ENCODE peak calls at places on chromosomes 7 and 10, in nine cellular contexts. J is GM23338, T is kidney, K is choroid plexus epithelial cell, R is IMR-90, D is cardiac fibroblast, N is hepatocyte, O is prostate gland, Y is OCI-LY7. B is an unnamed sample.

GRCh38 chr10:5479481-5480161 is 19.7 kb downstream of the CALML5 start:
- DNase-seq in T (no peak), R (no peak), D (no peak), J (no peak), K (no peak), Y (peak), N (no peak), O (no peak), B (no peak)

GRCh38 chr7:111439977-111440376 is 122.3 kb downstream of the IMMP2L start:
- DNase-seq in N (no peak), O (no peak), T (no peak), Y (no peak), R (peak), K (peak), D (no peak), J (no peak), B (no peak)

GRCh38 chr7:19117081-19117869 is at the start of gene TWIST1:
- DNase-seq in K (peak), Y (no peak), D (peak), R (peak), T (peak), O (no peak), N (peak), J (peak), B (peak)

GRCh38 chr10:101561068-101561915 is 26.8 kb downstream of the POLL start:
- DNase-seq in D (no peak), J (no peak), R (no peak), Y (no peak), O (no peak), N (no peak), K (no peak), T (peak), B (no peak)

GRCh38 chr10:60549686-60550085 is 160.0 kb upstream of the ANK3 start:
- DNase-seq in K (peak), Y (peak), T (no peak), R (no peak), J (peak), O (no peak), N (peak), D (peak), B (no peak)

GRCh38 chr7:68063171-68063570 is 1066.5 kb downstream of the TYW1 start:
- DNase-seq in K (no peak), Y (no peak), O (no peak), R (no peak), N (peak), D (no peak), T (no peak), J (peak), B (no peak)

GRCh38 chr7:136146925-136147324 is 169.8 kb upstream of the MTPN start:
- DNase-seq in Y (peak), K (no peak), O (no peak), R (no peak), D (no peak), T (no peak), N (no peak), J (no peak), B (no peak)

GRCh38 chr7:4634166-4634565 is 47.9 kb upstream of the FOXK1 start:
- DNase-seq in N (no peak), T (peak), Y (no peak), O (no peak), J (no peak), K (peak), D (peak), R (no peak), B (no peak)

GRCh38 chr7:150971242-150972048 is 6.7 kb downstream of the KCNH2 start:
- DNase-seq in O (no peak), N (no peak), T (no peak), D (no peak), J (no peak), K (peak), Y (peak), R (no peak), B (no peak)

GRCh38 chr10:11448545-11449244 is 162.8 kb downstream of the USP6NL start:
- DNase-seq in K (no peak), N (no peak), J (no peak), R (no peak), Y (peak), D (no peak), T (no peak), O (no peak), B (no peak)

GRCh38 chr7:137130751-137131158 is 212.8 kb downstream of the PTN start:
- DNase-seq in Y (no peak), O (no peak), N (no peak), J (peak), T (no peak), R (peak), K (peak), D (peak), B (no peak)

GRCh38 chr7:134365341-134366054 is 48.8 kb upstream of the SLC35B4 start:
- DNase-seq in N (peak), T (no peak), Y (no peak), R (peak), O (no peak), J (no peak), K (peak), D (peak), B (peak)

GRCh38 chr7:107147464-107148214 is 21.2 kb upstream of the HBP1 start:
- DNase-seq in D (peak), Y (peak), K (peak), N (peak), O (no peak), R (peak), J (peak), T (no peak), B (no peak)

GRCh38 chr10:123573236-123574147 is 92.7 kb upstream of the GPR26 start:
- DNase-seq in O (peak), Y (peak), R (no peak), J (peak), K (peak), T (no peak), N (peak), D (peak), B (no peak)

GRCh38 chr10:122768033-122768745 is 68.5 kb upstream of the C10orf120 start:
- DNase-seq in R (no peak), N (no peak), O (no peak), J (no peak), K (no peak), T (no peak), D (no peak), Y (no peak), B (no peak)

GRCh38 chr10:9613338-9613737 is 1404.3 kb upstream of the CELF2 start:
- DNase-seq in N (no peak), T (no peak), Y (no peak), D (peak), O (no peak), R (peak), K (peak), J (no peak), B (no peak)

GRCh38 chr7:17690030-17690429 is 250.3 kb downstream of the SNX13 start:
- DNase-seq in K (peak), D (peak), O (no peak), T (no peak), R (peak), N (no peak), Y (no peak), J (no peak), B (peak)

GRCh38 chr10:95728535-95728934 is 27.4 kb upstream of the ENTPD1 start:
- DNase-seq in R (peak), T (no peak), J (no peak), N (no peak), D (peak), K (peak), Y (no peak), O (no peak), B (no peak)

GRCh38 chr10:67893637-67894036 is 9.2 kb downstream of the SIRT1 start:
- DNase-seq in R (no peak), N (no peak), K (no peak), T (no peak), J (no peak), Y (no peak), O (no peak), D (no peak), B (no peak)

GRCh38 chr10:122497241-122497640 is 35.9 kb downstream of the HTRA1 start:
- DNase-seq in D (no peak), R (no peak), J (no peak), T (no peak), K (no peak), O (no peak), Y (no peak), N (no peak), B (no peak)

GRCh38 chr7:12771378-12771877 is 84.0 kb downstream of the ARL4A start:
- DNase-seq in T (no peak), J (peak), N (no peak), D (peak), O (peak), R (peak), K (peak), Y (no peak), B (no peak)

GRCh38 chr10:132209130-132209529 is 22.4 kb downstream of the DPYSL4 start:
- DNase-seq in Y (no peak), O (no peak), T (peak), K (no peak), R (peak), N (no peak), D (no peak), J (no peak), B (no peak)

GRCh38 chr10:10785627-10786333 is 231.9 kb upstream of the CELF2 start:
- DNase-seq in T (no peak), N (no peak), Y (no peak), K (peak), R (peak), O (no peak), J (peak), D (peak), B (no peak)

GRCh38 chr10:17025444-17026295 is 103.9 kb downstream of the CUBN start:
- DNase-seq in J (no peak), T (no peak), N (peak), D (peak), Y (no peak), O (no peak), R (peak), K (peak), B (peak)

GRCh38 chr10:24235471-24235870 is 26.5 kb downstream of the KIAA1217 start:
- DNase-seq in O (no peak), J (no peak), N (peak), R (no peak), T (no peak), Y (no peak), D (no peak), K (no peak), B (no peak)

GRCh38 chr10:28378986-28379585 is 76.2 kb upstream of the MPP7 start:
- DNase-seq in R (no peak), J (no peak), T (no peak), O (no peak), K (no peak), N (no peak), Y (no peak), D (no peak), B (no peak)

GRCh38 chr10:48431871-48432270 is 125.4 kb downstream of the MAPK8 start:
- DNase-seq in N (no peak), Y (no peak), J (no peak), D (peak), T (no peak), K (peak), R (peak), O (no peak), B (no peak)

GRCh38 chr7:28747404-28747803 is 210.7 kb downstream of the TRIL start:
- DNase-seq in Y (no peak), N (no peak), K (no peak), D (no peak), T (no peak), J (no peak), O (no peak), R (no peak), B (no peak)

GRCh38 chr7:2785071-2785500 is 59.0 kb downstream of the GNA12 start:
- DNase-seq in Y (no peak), O (no peak), K (peak), T (no peak), N (no peak), J (no peak), R (peak), D (peak), B (no peak)

GRCh38 chr10:88386204-88386877 is 196.8 kb downstream of the RNLS start:
- DNase-seq in R (no peak), J (no peak), Y (no peak), D (peak), N (peak), K (peak), O (no peak), T (no peak), B (no peak)

GRCh38 chr10:117003336-117003735 is 1.7 kb downstream of the SHTN1 start:
- DNase-seq in D (no peak), O (no peak), Y (no peak), K (no peak), N (no peak), J (no peak), T (no peak), R (no peak), B (no peak)

GRCh38 chr7:142496545-142496991 is 238.7 kb upstream of the PRSS58 start:
- DNase-seq in T (no peak), Y (peak), K (peak), O (peak), N (peak), R (peak), D (peak), J (peak), B (no peak)

GRCh38 chr7:157389951-157390730 is 53.3 kb downstream of the DNAJB6 start:
- DNase-seq in J (no peak), D (peak), R (no peak), N (no peak), T (no peak), K (peak), O (no peak), Y (no peak), B (no peak)
- TF ChIP-seq CTCF in J (no peak), D (no peak), R (no peak), N (no peak), T (no peak), K (no peak), O (no peak), Y (no peak), B (no peak)

DNA sequence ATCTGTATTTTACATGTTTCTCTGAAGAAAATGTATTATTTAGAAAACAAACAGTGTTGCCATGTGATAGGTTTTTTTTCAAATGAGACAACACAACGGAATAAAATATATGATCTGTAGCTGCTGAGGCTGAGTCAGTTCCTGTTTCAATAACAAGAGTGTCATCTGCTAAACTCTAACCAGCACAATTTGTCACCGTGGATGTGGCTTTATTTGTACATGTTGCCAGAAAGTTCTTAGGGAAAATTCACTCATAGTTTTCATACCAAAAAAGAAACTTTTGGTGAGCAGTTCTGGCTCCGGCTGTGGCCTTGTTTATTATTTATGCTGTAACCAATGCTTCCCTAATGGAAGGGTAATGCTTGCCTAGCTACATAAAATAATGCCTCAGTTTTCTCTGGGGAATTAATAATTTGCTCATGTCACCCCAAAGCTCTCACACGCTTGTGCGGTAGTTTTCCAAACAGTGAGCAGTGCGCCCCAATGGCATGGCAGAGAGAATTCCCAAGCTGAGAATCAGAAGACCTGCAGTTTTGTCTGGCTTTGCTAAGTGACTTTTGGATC is 20.3 kb upstream of the KLF6 start:
- DNase-seq in D (peak), N (no peak), O (no peak), J (no peak), K (peak), T (no peak), R (peak), Y (peak), B (no peak)
- H3K4me3 ChIP-seq in D (no peak), N (no peak), O (no peak), J (no peak), K (no peak), T (no peak), R (no peak), Y (peak), B (peak)

DNA sequence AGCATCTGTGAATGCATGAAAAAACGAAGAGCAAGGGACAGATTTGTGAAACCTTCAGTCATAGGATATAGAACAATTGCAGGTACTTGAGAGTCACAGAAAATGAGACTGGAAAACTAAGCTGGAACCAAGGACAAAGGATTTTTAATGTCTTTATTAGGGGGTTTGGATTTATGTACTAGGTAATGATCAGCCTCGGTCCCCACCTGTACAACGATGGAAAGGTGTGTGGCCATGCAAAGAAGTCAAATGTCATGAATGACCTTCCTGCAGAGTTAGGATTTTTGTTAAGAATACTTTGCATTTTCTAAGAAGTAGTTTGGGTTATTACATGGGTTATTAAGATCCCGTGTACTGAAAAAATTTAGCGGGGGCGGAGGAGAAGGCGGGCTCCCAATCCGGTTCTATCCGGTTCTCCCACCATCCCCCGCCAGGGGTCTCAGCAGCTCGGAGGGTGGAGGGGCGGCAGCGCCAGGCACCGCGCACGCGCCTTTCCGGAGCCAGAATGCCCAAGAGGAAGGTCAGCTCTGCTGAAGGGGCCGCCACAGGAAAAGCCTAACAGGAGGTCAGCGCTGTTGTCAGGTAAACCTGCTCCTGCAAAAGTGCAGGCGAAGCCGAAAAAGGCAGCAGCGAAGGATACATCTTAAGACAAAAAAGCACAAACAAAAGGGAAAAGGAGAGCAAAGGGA is 327.5 kb upstream of the PLXDC2 start:
- DNase-seq in Y (no peak), K (peak), R (no peak), D (peak), O (no peak), T (peak), N (peak), J (peak), B (no peak)
- TF ChIP-seq CTCF in Y (no peak), K (peak), R (no peak), D (no peak), O (no peak), T (no peak), N (peak), J (peak), B (no peak)

DNA sequence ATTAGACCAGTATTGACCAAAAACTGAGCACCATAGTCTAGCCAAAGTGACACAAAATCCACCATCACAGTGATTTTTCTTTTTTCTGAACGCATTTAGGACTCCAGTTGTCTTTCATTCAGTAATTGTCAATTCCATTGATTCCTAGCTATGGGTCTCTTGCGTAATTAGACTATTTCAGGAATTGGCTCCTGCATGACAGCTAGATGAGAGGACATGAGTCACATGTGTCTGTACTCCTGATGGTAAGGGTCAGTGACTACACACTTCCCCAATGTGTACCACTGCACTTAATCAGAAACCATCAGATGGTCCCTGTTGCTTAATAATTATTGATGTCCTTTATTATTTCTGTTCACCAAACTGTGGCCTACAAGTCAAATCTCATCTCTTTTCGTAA is 469.5 kb downstream of the POM121L12 start:
- DNase-seq in O (no peak), R (no peak), K (no peak), D (no peak), N (no peak), Y (no peak), J (no peak), T (no peak), B (no peak)
- H3K4me3 ChIP-seq in O (no peak), R (no peak), K (no peak), D (no peak), N (no peak), Y (no peak), J (no peak), T (no peak), B (no peak)

DNA sequence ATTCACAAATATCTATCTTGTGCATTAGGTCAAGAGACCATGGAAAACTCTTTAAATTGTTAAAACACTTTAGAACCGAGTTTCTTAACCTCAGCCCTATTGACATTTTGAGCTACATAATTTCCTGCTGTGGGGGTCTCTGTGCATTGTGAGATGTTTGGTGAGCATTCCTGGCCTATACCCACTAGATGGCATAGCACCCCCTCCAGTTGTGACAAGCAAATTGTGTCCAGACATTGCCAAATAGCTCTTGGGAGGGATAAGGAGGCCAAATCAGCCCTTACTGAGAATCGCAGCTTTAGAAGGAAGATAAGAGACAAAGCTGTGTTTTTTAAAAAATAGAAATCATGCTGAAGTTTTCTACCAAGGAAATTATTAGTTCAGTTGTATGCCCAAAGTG is 1158.5 kb upstream of the C7orf33 start:
- DNase-seq in O (no peak), J (peak), N (peak), D (peak), K (peak), R (peak), T (no peak), Y (no peak), B (peak)
- TF ChIP-seq CTCF in O (no peak), J (peak), N (peak), D (peak), K (peak), R (peak), T (peak), Y (peak), B (peak)

DNA sequence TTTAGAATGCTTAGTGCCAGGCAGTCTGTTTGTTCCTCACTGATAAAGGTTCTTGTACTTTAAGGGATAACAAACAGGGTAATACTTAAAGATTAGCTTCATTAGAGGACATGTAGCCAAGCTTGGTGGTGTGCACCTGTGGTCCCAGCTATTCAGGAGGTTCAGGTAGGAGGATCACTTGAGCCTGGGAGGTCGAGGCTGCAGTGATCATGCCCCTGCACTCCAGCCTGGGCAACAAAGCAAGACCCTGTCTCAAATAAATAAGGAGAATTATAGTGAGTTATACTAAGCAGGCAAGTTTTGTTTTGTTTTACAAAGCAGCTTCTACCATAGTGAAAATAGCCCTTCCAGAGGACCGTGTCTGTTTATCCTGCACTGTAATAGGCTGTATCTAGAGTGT is 5.8 kb downstream of the ARL5B start:
- DNase-seq in R (no peak), T (no peak), Y (no peak), K (no peak), O (no peak), N (no peak), D (no peak), J (no peak), B (no peak)
- H3K4me3 ChIP-seq in R (no peak), T (no peak), Y (no peak), K (no peak), O (no peak), N (no peak), D (no peak), J (peak), B (no peak)